ENCODE peak calls at places on chromosomes 12 and 14, in six cellular contexts. H is HepG2, Y is K562, E is SK-N-SH, I is GM12878, W is H1. L is an unnamed sample.

GRCh38 chr14:75826599-75826998 is 155.2 kb downstream of the TGFB3 start:
- DNase-seq in H (no peak), Y (no peak), E (no peak), I (no peak), W (no peak), L (no peak)

GRCh38 chr12:113238309-113238708 is 17.0 kb downstream of the TPCN1 start:
- DNase-seq in H (no peak), Y (no peak), E (no peak), I (no peak), W (no peak), L (no peak)

GRCh38 chr14:81234268-81234667 is 13.5 kb upstream of the GTF2A1 start:
- DNase-seq in H (peak; percentile 12), Y (no peak), E (peak; percentile 44), I (no peak), W (no peak), L (no peak)

GRCh38 chr12:203462-204260 is 10.3 kb downstream of the SLC6A12 start:
- DNase-seq in H (no peak), Y (peak; percentile 62), E (peak; percentile 93), I (no peak), W (no peak), L (no peak)

GRCh38 chr14:91245029-91245428 is 525 bp upstream of the GPR68 start:
- DNase-seq in H (no peak), Y (no peak), E (no peak), I (no peak), W (no peak), L (no peak)

GRCh38 chr14:85443001-85443400 is 86.9 kb upstream of the FLRT2 start:
- DNase-seq in H (no peak), Y (no peak), E (no peak), I (no peak), W (no peak), L (no peak)

GRCh38 chr12:102907918-102908317 is 9.1 kb downstream of the PAH start:
- DNase-seq in H (no peak), Y (no peak), E (no peak), I (no peak), W (no peak), L (no peak)

GRCh38 chr12:94059394-94060368 is 88.7 kb upstream of the PLXNC1 start:
- DNase-seq in H (peak; percentile 17), Y (no peak), E (no peak), I (no peak), W (no peak), L (no peak)

GRCh38 chr14:63510538-63510937 is 32.6 kb downstream of the PPP2R5E start:
- DNase-seq in H (no peak), Y (no peak), E (no peak), I (peak; percentile 66), W (no peak), L (peak; percentile 60)

GRCh38 chr14:81269979-81270375 is 49.2 kb upstream of the GTF2A1 start:
- DNase-seq in H (no peak), Y (no peak), E (no peak), I (no peak), W (no peak), L (no peak)

GRCh38 chr12:57834086-57834876 is 12.2 kb downstream of the CTDSP2 start:
- DNase-seq in H (no peak), Y (no peak), E (no peak), I (no peak), W (no peak), L (no peak)

GRCh38 chr12:57830393-57830792 is 11.9 kb upstream of the AVIL start:
- DNase-seq in H (no peak), Y (no peak), E (no peak), I (no peak), W (no peak), L (no peak)

GRCh38 chr12:57833672-57834071 is 12.9 kb downstream of the CTDSP2 start:
- DNase-seq in H (no peak), Y (no peak), E (no peak), I (no peak), W (no peak), L (no peak)

GRCh38 chr12:57835366-57836288 is 10.9 kb downstream of the CTDSP2 start:
- DNase-seq in H (no peak), Y (no peak), E (no peak), I (no peak), W (no peak), L (peak; percentile 70)

DNA sequence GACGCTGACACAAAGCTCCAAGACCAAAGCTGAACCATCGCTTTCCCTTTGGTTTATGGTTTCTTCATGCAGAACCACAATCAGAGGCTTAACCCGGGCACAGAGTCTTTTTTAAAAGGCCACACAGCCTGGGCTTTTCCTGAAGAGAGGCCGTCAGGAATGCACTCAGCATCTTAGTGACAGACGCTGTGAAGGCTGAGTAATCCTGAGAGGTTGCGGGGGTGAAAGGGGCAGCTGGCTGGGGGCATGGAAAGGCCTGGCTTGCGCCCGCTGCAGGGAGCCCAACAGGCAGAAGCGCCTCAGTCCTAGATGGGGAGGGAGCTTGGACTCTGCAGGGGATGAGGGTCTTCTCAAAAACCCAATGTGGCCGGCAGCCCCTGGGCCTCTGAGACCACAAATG is 13.6 kb downstream of the CTDSP2 start:
- DNase-seq in H (no peak), Y (no peak), E (no peak), I (no peak), W (no peak), L (no peak)
- TF ChIP-seq POLR2AphosphoS5 in H (no peak), Y (no peak), E (no peak), I (no peak), W (no peak), L (no peak)

GRCh38 chr14:92561906-92562489 is 48.4 kb downstream of the RIN3 start:
- DNase-seq in H (no peak), Y (no peak), E (no peak), I (no peak), W (no peak), L (no peak)
- TF ChIP-seq GABPA in H (no peak), Y (no peak), E (no peak), I (no peak), W (no peak), L (no peak)

GRCh38 chr12:105995986-105996385 is 142.8 kb downstream of the NUAK1 start:
- DNase-seq in H (no peak), Y (no peak), E (no peak), I (no peak), W (no peak), L (no peak)

GRCh38 chr12:105992849-105993740 is 145.7 kb downstream of the NUAK1 start:
- DNase-seq in H (no peak), Y (no peak), E (no peak), I (no peak), W (no peak), L (no peak)

GRCh38 chr12:105993766-105994165 is 145.0 kb downstream of the NUAK1 start:
- DNase-seq in H (no peak), Y (no peak), E (no peak), I (no peak), W (no peak), L (no peak)
- TF ChIP-seq CTCF in H (no peak), Y (no peak), E (no peak), I (no peak), W (no peak), L (no peak)

GRCh38 chr12:91098942-91099341 is 12.4 kb downstream of the LUM start:
- DNase-seq in H (no peak), Y (no peak), E (no peak), I (no peak), W (no peak), L (no peak)
- TF ChIP-seq POLR2AphosphoS5 in H (no peak), Y (no peak), E (peak; percentile 79), I (no peak), W (no peak), L (no peak)

DNA sequence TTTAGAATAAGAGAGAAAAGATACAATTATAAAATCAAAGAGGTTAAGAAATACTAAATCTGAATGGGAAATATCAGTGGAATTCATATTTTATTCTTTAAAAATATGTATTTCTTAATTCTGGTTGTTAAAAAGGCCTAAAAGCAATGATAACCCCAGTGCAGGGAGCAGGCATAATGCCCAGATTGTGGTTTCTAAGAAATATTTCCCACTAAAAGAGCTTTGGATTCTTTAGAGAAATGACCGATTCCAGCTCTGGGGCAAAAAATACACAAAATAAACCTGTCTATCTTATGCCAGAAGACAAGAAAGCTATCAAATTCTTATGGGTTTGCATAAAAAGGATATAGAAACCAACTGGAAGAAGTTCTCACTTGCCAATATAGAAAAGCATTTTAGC is 71.6 kb downstream of the PDE6H start:
- DNase-seq in H (no peak), Y (no peak), E (no peak), I (no peak), W (no peak), L (no peak)
- TF ChIP-seq GABPA in H (no peak), Y (no peak), E (no peak), I (no peak), W (no peak), L (no peak)

GRCh38 chr12:25829192-25829591 is 129.3 kb upstream of the RASSF8 start:
- DNase-seq in H (no peak), Y (no peak), E (no peak), I (no peak), W (no peak), L (no peak)
- TF ChIP-seq CTCF in H (no peak), Y (no peak), E (peak; percentile 17), I (no peak), W (no peak), L (no peak)

L was measured in HL-60.